ENCODE peak calls at places on chromosomes 11 and 22, in eight cellular contexts. B, W, V, E, I, O, Q and A are unnamed samples.

GRCh38 chr22:28172948-28173360 is 253.9 kb upstream of the PITPNB start:
- DNase-seq in I (no peak), V (no peak), E (peak), Q (no peak), O (no peak), B (no peak), W (no peak), A (peak)

GRCh38 chr11:76695133-76695532 is 24.6 kb upstream of the LRRC32 start:
- DNase-seq in V (no peak), E (no peak), Q (no peak), W (no peak), O (no peak), I (no peak), B (no peak), A (no peak)

GRCh38 chr11:8814209-8814922 is 96.6 kb upstream of the AKIP1 start:
- DNase-seq in B (no peak), W (no peak), E (peak), Q (no peak), O (no peak), V (no peak), I (no peak), A (peak)

GRCh38 chr11:46120361-46120710 is 918 bp downstream of the PHF21A start:
- DNase-seq in B (no peak), I (no peak), E (peak), O (no peak), Q (peak), W (peak), V (peak), A (no peak)

GRCh38 chr11:118301600-118302195 is 2.8 kb upstream of the CD3E start:
- DNase-seq in E (no peak), O (no peak), Q (no peak), I (no peak), W (no peak), B (no peak), V (no peak), A (no peak)

GRCh38 chr11:69962152-69962551 is 116.0 kb upstream of the ANO1 start:
- DNase-seq in E (peak), V (no peak), O (no peak), Q (no peak), W (no peak), B (no peak), I (no peak), A (peak)

GRCh38 chr11:127000291-127000968 is at the start of gene KIRREL3:
- DNase-seq in E (no peak), W (no peak), I (no peak), V (no peak), B (no peak), Q (no peak), O (no peak), A (no peak)

GRCh38 chr11:71325418-71326327 is 73.3 kb upstream of the SHANK2 start:
- DNase-seq in Q (no peak), E (no peak), B (no peak), O (no peak), V (peak), W (no peak), I (no peak), A (no peak)

GRCh38 chr22:31118046-31118820 is 4.5 kb upstream of the INPP5J start:
- DNase-seq in I (no peak), E (no peak), V (no peak), W (no peak), B (no peak), O (no peak), Q (no peak), A (no peak)

GRCh38 chr11:26675233-26675928 is 46.5 kb downstream of the SLC5A12 start:
- DNase-seq in O (no peak), V (no peak), Q (no peak), B (no peak), I (no peak), W (no peak), E (no peak), A (no peak)

GRCh38 chr11:60873533-60873932 is 6.2 kb downstream of the ZP1 start:
- DNase-seq in Q (no peak), I (no peak), B (no peak), E (no peak), O (no peak), W (peak), V (peak), A (no peak)

GRCh38 chr11:45857834-45858492 is 10.7 kb downstream of the CRY2 start:
- DNase-seq in Q (peak), E (no peak), W (peak), B (no peak), O (no peak), I (peak), V (peak), A (no peak)

GRCh38 chr22:43829448-43829821 is 17.3 kb upstream of the EFCAB6 start:
- DNase-seq in O (no peak), I (no peak), W (peak), V (peak), E (no peak), Q (peak), B (no peak), A (no peak)

GRCh38 chr11:84719935-84720577 is 907.1 kb downstream of the DLG2 start:
- DNase-seq in B (no peak), I (no peak), E (no peak), Q (no peak), O (no peak), V (peak), W (peak), A (no peak)

GRCh38 chr11:66363805-66364535 is 7.6 kb downstream of the SLC29A2 start:
- DNase-seq in B (peak), V (peak), W (peak), E (no peak), Q (no peak), O (no peak), I (no peak), A (no peak)

GRCh38 chr11:111427471-111427912 is 48.4 kb upstream of the POU2AF1 start:
- DNase-seq in W (no peak), Q (no peak), E (peak), O (no peak), V (no peak), I (no peak), B (no peak), A (no peak)

GRCh38 chr11:57462597-57462996 is 2.3 kb downstream of the RTN4RL2 start:
- DNase-seq in I (no peak), Q (no peak), W (no peak), O (no peak), V (no peak), E (no peak), B (no peak), A (no peak)

GRCh38 chr22:24094966-24095365 is 83.9 kb downstream of the CABIN1 start:
- DNase-seq in O (no peak), E (no peak), B (no peak), W (no peak), V (no peak), Q (no peak), I (no peak), A (no peak)

GRCh38 chr11:115659061-115659963 is 155.1 kb upstream of the CADM1 start:
- DNase-seq in O (no peak), W (peak), E (no peak), B (no peak), I (no peak), V (no peak), Q (peak), A (no peak)

GRCh38 chr11:22343411-22344032 is 5.3 kb downstream of the SLC17A6 start:
- DNase-seq in V (no peak), I (no peak), E (no peak), O (no peak), Q (no peak), B (no peak), W (no peak), A (no peak)

GRCh38 chr11:119066481-119066880 is 1.1 kb upstream of the VPS11 start:
- DNase-seq in I (no peak), E (no peak), O (no peak), Q (no peak), V (no peak), B (no peak), W (no peak), A (no peak)

GRCh38 chr11:131186629-131187075 is 183.8 kb upstream of the NTM start:
- DNase-seq in Q (no peak), B (no peak), W (no peak), E (no peak), V (no peak), O (no peak), I (no peak), A (no peak)

GRCh38 chr22:32850591-32851517 is 49.3 kb downstream of the TIMP3 start:
- DNase-seq in E (no peak), I (peak), O (peak), Q (peak), B (no peak), V (peak), W (no peak), A (no peak)

GRCh38 chr11:20002312-20003216 is 157.7 kb downstream of the DBX1 start:
- DNase-seq in I (no peak), W (no peak), V (no peak), O (no peak), Q (no peak), B (no peak), E (no peak), A (no peak)

GRCh38 chr22:25136953-25137576 is 62.6 kb upstream of the CRYBB3 start:
- DNase-seq in I (no peak), W (no peak), O (no peak), V (no peak), E (no peak), B (no peak), Q (no peak), A (no peak)
- H3K27ac ChIP-seq in I (peak), W (peak), O (peak), V (peak), E (no peak), B (no peak), Q (no peak), A (no peak)

GRCh38 chr11:17519486-17519885 is 24.7 kb downstream of the USH1C start:
- DNase-seq in B (no peak), V (no peak), Q (no peak), O (no peak), W (no peak), E (no peak), I (no peak), A (no peak)

GRCh38 chr11:17524221-17524620 is 20.0 kb downstream of the USH1C start:
- DNase-seq in I (no peak), B (no peak), V (no peak), W (no peak), E (no peak), O (no peak), Q (no peak), A (no peak)

GRCh38 chr11:17521106-17521900 is 22.9 kb downstream of the USH1C start:
- DNase-seq in I (no peak), V (no peak), B (no peak), W (no peak), O (no peak), E (no peak), Q (no peak), A (no peak)

GRCh38 chr11:17525570-17525969 is 18.6 kb downstream of the USH1C start:
- DNase-seq in W (no peak), B (no peak), E (no peak), V (no peak), I (no peak), Q (no peak), O (no peak), A (no peak)

GRCh38 chr11:17522655-17523054 is 21.6 kb downstream of the USH1C start:
- DNase-seq in V (no peak), I (no peak), B (no peak), O (no peak), Q (no peak), W (no peak), E (no peak), A (no peak)
- H3K27ac ChIP-seq in V (no peak), I (no peak), B (no peak), O (no peak), Q (no peak), W (no peak), E (no peak), A (no peak)

GRCh38 chr11:414333-414857 is 404 bp downstream of the SIGIRR start:
- DNase-seq in B (no peak), I (no peak), W (no peak), Q (no peak), O (no peak), E (no peak), V (peak), A (no peak)

GRCh38 chr11:417652-418342 is 3.0 kb upstream of the SIGIRR start:
- DNase-seq in V (no peak), B (no peak), Q (no peak), W (peak), O (no peak), E (no peak), I (no peak), A (no peak)

GRCh38 chr11:416051-416756 is 1.4 kb upstream of the SIGIRR start:
- DNase-seq in O (no peak), Q (no peak), V (no peak), W (peak), B (no peak), E (no peak), I (no peak), A (no peak)

GRCh38 chr11:416757-417621 is 2.2 kb upstream of the SIGIRR start:
- DNase-seq in I (no peak), O (no peak), Q (peak), E (peak), B (no peak), W (peak), V (peak), A (no peak)

DNA sequence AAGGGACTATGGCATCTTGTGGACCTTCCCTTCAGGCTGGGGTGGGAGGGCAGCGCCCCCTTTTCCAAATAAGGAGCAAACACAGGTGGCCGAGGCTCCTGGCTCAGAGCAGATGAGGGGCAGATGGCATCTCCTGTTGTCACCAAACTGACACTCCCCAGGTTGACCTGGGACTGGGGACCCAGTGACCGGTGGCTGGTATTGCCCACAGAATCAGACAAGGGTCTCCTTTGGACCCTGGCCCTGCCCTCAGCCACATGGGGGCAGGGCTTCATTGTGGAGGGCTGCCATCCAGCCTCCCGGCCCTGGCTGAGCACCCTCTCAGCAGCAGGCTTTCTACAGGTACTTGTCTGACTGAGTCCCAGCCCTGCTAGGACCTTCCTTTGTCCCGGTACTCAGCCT is 842 bp upstream of the SIGIRR start:
- DNase-seq in O (no peak), B (no peak), I (no peak), W (peak), E (no peak), Q (no peak), V (no peak), A (no peak)
- H3K27ac ChIP-seq in O (no peak), B (peak), I (peak), W (peak), E (peak), Q (peak), V (peak), A (no peak)

GRCh38 chr11:43925932-43926505 is 16.4 kb upstream of the C11orf96 start:
- DNase-seq in B (no peak), Q (no peak), W (no peak), E (no peak), V (peak), I (no peak), O (no peak), A (no peak)

GRCh38 chr11:43925063-43925931 is 17.1 kb upstream of the C11orf96 start:
- DNase-seq in V (no peak), W (no peak), E (no peak), B (no peak), Q (no peak), I (no peak), O (no peak), A (no peak)

GRCh38 chr11:43928721-43929120 is 13.7 kb upstream of the C11orf96 start:
- DNase-seq in V (no peak), O (no peak), B (no peak), E (no peak), I (no peak), W (no peak), Q (no peak), A (no peak)

GRCh38 chr11:43927925-43928707 is 14.3 kb upstream of the C11orf96 start:
- DNase-seq in V (no peak), O (no peak), W (no peak), Q (no peak), I (no peak), E (no peak), B (no peak), A (no peak)

GRCh38 chr11:43927070-43927469 is 15.4 kb upstream of the C11orf96 start:
- DNase-seq in I (no peak), E (no peak), Q (no peak), V (no peak), O (no peak), W (no peak), B (no peak), A (no peak)
- H3K27ac ChIP-seq in I (no peak), E (no peak), Q (no peak), V (no peak), O (peak), W (no peak), B (no peak), A (no peak)